ENCODE peak calls at places on chromosomes 1 and 21, in seven cellular contexts. M is Ammon's horn, Z is RKO, Q is foreskin fibroblast, B is cerebellum, F is NCI-H748 treated with DMSO at 0.1 percent for 48 hours, C is EH. T is an unnamed sample.

GRCh38 chr1:245177071-245177900 is 22.5 kb downstream of the KIF26B start:
- DNase-seq in Z (peak), C (no peak), Q (no peak), M (no peak), F (no peak), B (no peak), T (peak)

GRCh38 chr1:207619833-207620572 is 24.9 kb upstream of the CR1L start:
- DNase-seq in M (peak), C (peak), Q (peak), B (no peak), F (peak), Z (peak), T (peak)

GRCh38 chr1:245860681-245861552 is 646.2 kb downstream of the SMYD3 start:
- DNase-seq in Q (peak), M (no peak), F (no peak), Z (no peak), B (peak), C (peak), T (no peak)

GRCh38 chr21:34836933-34837505 is 168.2 kb downstream of the CLIC6 start:
- DNase-seq in B (no peak), Q (peak), C (no peak), M (no peak), Z (no peak), F (no peak), T (no peak)

GRCh38 chr1:209899948-209900347 is 38.1 kb upstream of the SYT14 start:
- DNase-seq in F (no peak), Z (no peak), M (no peak), B (no peak), Q (no peak), C (peak), T (no peak)

GRCh38 chr1:184888505-184888904 is 85.8 kb downstream of the NIBAN1 start:
- DNase-seq in Z (peak), C (peak), F (no peak), Q (peak), M (no peak), B (no peak), T (no peak)

GRCh38 chr1:38055965-38056364 is 9.4 kb upstream of the POU3F1 start:
- DNase-seq in Q (no peak), C (no peak), Z (no peak), F (no peak), M (no peak), B (no peak), T (no peak)

GRCh38 chr1:83761084-83761760 is 237.7 kb downstream of the TTLL7 start:
- DNase-seq in F (no peak), Q (no peak), C (no peak), M (no peak), B (no peak), Z (no peak), T (no peak)

GRCh38 chr1:210446479-210446878 is 117.8 kb downstream of the HHAT start:
- DNase-seq in B (no peak), F (no peak), Q (peak), C (peak), Z (peak), M (peak), T (peak)

GRCh38 chr1:61119085-61119484 is 36.7 kb downstream of the NFIA start:
- DNase-seq in M (no peak), F (no peak), C (no peak), Q (no peak), B (no peak), Z (no peak), T (no peak)

GRCh38 chr1:240658312-240658975 is 46.5 kb upstream of the GREM2 start:
- DNase-seq in C (peak), B (no peak), Z (no peak), F (no peak), Q (no peak), M (no peak), T (no peak)

GRCh38 chr21:43956667-43957030 is 55.5 kb upstream of the TRAPPC10 start:
- DNase-seq in C (peak), Z (no peak), Q (peak), B (no peak), F (no peak), M (no peak), T (no peak)

GRCh38 chr1:181112071-181112929 is 23.8 kb downstream of the IER5 start:
- DNase-seq in M (no peak), Q (peak), F (no peak), C (peak), Z (peak), B (no peak), T (no peak)

GRCh38 chr1:40042337-40042736 is 1.8 kb downstream of the CAP1 start:
- DNase-seq in B (no peak), C (peak), Z (peak), F (no peak), Q (no peak), M (no peak), T (no peak)

GRCh38 chr1:22237433-22238093 is 94.7 kb upstream of the WNT4 start:
- DNase-seq in C (no peak), F (no peak), Z (no peak), B (no peak), M (no peak), Q (no peak), T (no peak)

GRCh38 chr21:39676054-39676771 is 63.5 kb downstream of the B3GALT5 start:
- DNase-seq in B (no peak), M (peak), F (peak), Z (no peak), Q (peak), C (no peak), T (peak)

GRCh38 chr1:155051777-155052398 is 772 bp downstream of the ADAM15 start:
- DNase-seq in M (peak), Q (peak), Z (peak), B (peak), F (no peak), C (peak), T (peak)

GRCh38 chr1:180116964-180117763 is 37.5 kb upstream of the QSOX1 start:
- DNase-seq in Z (no peak), Q (peak), M (no peak), F (no peak), C (no peak), B (no peak), T (no peak)

GRCh38 chr21:42645211-42646075 is 8.0 kb upstream of the PDE9A start:
- DNase-seq in Q (no peak), F (no peak), C (no peak), M (no peak), B (no peak), Z (no peak), T (no peak)

GRCh38 chr1:189787201-189787600 is 690.5 kb downstream of the BRINP3 start:
- DNase-seq in M (peak), C (no peak), Q (peak), F (no peak), B (no peak), Z (no peak), T (no peak)

GRCh38 chr1:156281281-156282142 is 1.1 kb downstream of the SMG5 start:
- DNase-seq in M (no peak), F (no peak), C (peak), Z (peak), Q (peak), B (no peak), T (peak)

GRCh38 chr1:24355466-24355865 is 36.3 kb downstream of the GRHL3 start:
- DNase-seq in B (no peak), Q (no peak), M (no peak), F (no peak), C (no peak), Z (no peak), T (no peak)

GRCh38 chr1:12556957-12557935 is 60.8 kb downstream of the DHRS3 start:
- DNase-seq in Z (no peak), F (no peak), C (peak), M (no peak), B (no peak), Q (peak), T (no peak)

GRCh38 chr1:232868793-232869491 is 63.7 kb downstream of the MAP10 start:
- DNase-seq in Q (peak), B (no peak), F (no peak), M (no peak), Z (no peak), C (peak), T (no peak)

GRCh38 chr21:44902268-44903053 is 18.2 kb downstream of the ITGB2 start:
- DNase-seq in Q (no peak), Z (no peak), C (no peak), F (no peak), M (no peak), B (no peak), T (no peak)

GRCh38 chr1:153959454-153959853 is 1.0 kb upstream of the CRTC2 start:
- DNase-seq in F (no peak), Z (no peak), Q (no peak), C (no peak), M (no peak), B (no peak), T (no peak)

GRCh38 chr1:146032613-146033219 is 11.2 kb upstream of the HJV start:
- DNase-seq in B (no peak), M (peak), C (peak), Q (peak), F (peak), Z (peak), T (peak)

GRCh38 chr1:180953791-180954721 is 41.4 kb downstream of the KIAA1614 start:
- DNase-seq in M (peak), F (no peak), Q (peak), C (peak), Z (peak), B (peak), T (no peak)

GRCh38 chr1:151616505-151616849 is 4.6 kb downstream of the SNX27 start:
- DNase-seq in M (no peak), Z (peak), C (peak), Q (peak), B (no peak), F (no peak), T (no peak)

GRCh38 chr1:155466996-155467395 is 95.6 kb downstream of the ASH1L start:
- DNase-seq in Z (peak), Q (peak), B (no peak), F (no peak), M (no peak), C (peak), T (no peak)

GRCh38 chr1:223756002-223756775 is 43.9 kb downstream of the CAPN2 start:
- DNase-seq in M (peak), Q (no peak), Z (no peak), C (no peak), F (no peak), B (no peak), T (no peak)

T was measured in NCI-H2227 treated with DMSO at 0.1 percent for 48 hours.